ENCODE peak calls at places on chromosomes 12 and 14, in ten cellular contexts. M is cardiac muscle cell, V is AG04449, R is brain microvascular endothelial cell, T is GM12865, D is prostate gland, P is thoracic aorta, S is psoas muscle, I is GM06990, H is stomach. E is an unnamed sample.

GRCh38 chr14:39169541-39169900 is 612 bp downstream of the TRAPPC6B start:
- DNase-seq in M (no peak), V (no peak), R (no peak), T (no peak), D (peak), P (no peak), S (no peak), I (no peak), H (no peak), E (peak)

GRCh38 chr14:100677925-100678765 is 48.5 kb upstream of the DLK1 start:
- DNase-seq in M (peak), V (no peak), R (no peak), T (no peak), D (no peak), P (no peak), S (peak), I (no peak), H (peak), E (peak)

GRCh38 chr14:95255487-95255886 is 64.2 kb downstream of the CLMN start:
- DNase-seq in M (peak), V (no peak), R (peak), T (peak), D (peak), P (no peak), S (no peak), I (no peak), H (peak), E (peak)

GRCh38 chr12:76037130-76038105 is 5.8 kb upstream of the PHLDA1 start:
- DNase-seq in M (peak), V (peak), R (peak), T (peak), D (peak), P (no peak), S (no peak), I (peak), H (no peak), E (peak)

GRCh38 chr14:21233457-21234076 is 35.7 kb downstream of the HNRNPC start:
- DNase-seq in M (no peak), V (no peak), R (no peak), T (no peak), D (no peak), P (no peak), S (no peak), I (no peak), H (no peak), E (peak)

GRCh38 chr14:50110323-50111037 is 5.9 kb downstream of the VCPKMT start:
- DNase-seq in M (no peak), V (no peak), R (no peak), T (no peak), D (no peak), P (no peak), S (no peak), I (no peak), H (no peak), E (no peak)

GRCh38 chr12:31203261-31203660 is 122.7 kb downstream of the SINHCAF start:
- DNase-seq in M (no peak), V (no peak), R (no peak), T (no peak), D (no peak), P (no peak), S (no peak), I (no peak), H (no peak), E (peak)

GRCh38 chr12:15987696-15988095 is 76.6 kb downstream of the DERA start:
- DNase-seq in M (no peak), V (no peak), R (no peak), T (no peak), D (no peak), P (no peak), S (no peak), I (no peak), H (peak), E (no peak)

GRCh38 chr14:66965831-66966230 is 223.4 kb upstream of the GARIN2 start:
- DNase-seq in M (no peak), V (no peak), R (no peak), T (no peak), D (no peak), P (no peak), S (no peak), I (no peak), H (no peak), E (peak)

GRCh38 chr14:98769326-98769725 is 502.7 kb downstream of the BCL11B start:
- DNase-seq in M (no peak), V (no peak), R (no peak), T (no peak), D (no peak), P (no peak), S (no peak), I (no peak), H (no peak), E (no peak)

GRCh38 chr14:101977311-101978071 is 13.1 kb downstream of the DYNC1H1 start:
- DNase-seq in M (no peak), V (no peak), R (no peak), T (no peak), D (no peak), P (no peak), S (no peak), I (no peak), H (no peak), E (peak)

GRCh38 chr14:103126873-103127304 is 3.6 kb downstream of the TNFAIP2 start:
- DNase-seq in M (peak), V (no peak), R (no peak), T (no peak), D (peak), P (no peak), S (peak), I (no peak), H (peak), E (no peak)

GRCh38 chr14:85534914-85535313 is 5.0 kb downstream of the FLRT2 start:
- DNase-seq in M (no peak), V (no peak), R (no peak), T (no peak), D (no peak), P (no peak), S (no peak), I (no peak), H (no peak), E (no peak)

GRCh38 chr12:53998174-53998899 is 1.6 kb upstream of the HOXC9 start:
- DNase-seq in M (no peak), V (no peak), R (no peak), T (no peak), D (no peak), P (no peak), S (peak), I (no peak), H (no peak), E (no peak)

GRCh38 chr12:53998900-53999236 is 1.1 kb upstream of the HOXC9 start:
- DNase-seq in M (no peak), V (no peak), R (no peak), T (no peak), D (no peak), P (no peak), S (peak), I (no peak), H (no peak), E (no peak)

GRCh38 chr12:54000105-54000773 is at the start of gene HOXC9:
- DNase-seq in M (peak), V (no peak), R (no peak), T (no peak), D (no peak), P (no peak), S (peak), I (no peak), H (no peak), E (no peak)

GRCh38 chr12:54000774-54001114 is 783 bp downstream of the HOXC9 start:
- DNase-seq in M (no peak), V (no peak), R (no peak), T (no peak), D (no peak), P (no peak), S (no peak), I (no peak), H (no peak), E (no peak)

DNA sequence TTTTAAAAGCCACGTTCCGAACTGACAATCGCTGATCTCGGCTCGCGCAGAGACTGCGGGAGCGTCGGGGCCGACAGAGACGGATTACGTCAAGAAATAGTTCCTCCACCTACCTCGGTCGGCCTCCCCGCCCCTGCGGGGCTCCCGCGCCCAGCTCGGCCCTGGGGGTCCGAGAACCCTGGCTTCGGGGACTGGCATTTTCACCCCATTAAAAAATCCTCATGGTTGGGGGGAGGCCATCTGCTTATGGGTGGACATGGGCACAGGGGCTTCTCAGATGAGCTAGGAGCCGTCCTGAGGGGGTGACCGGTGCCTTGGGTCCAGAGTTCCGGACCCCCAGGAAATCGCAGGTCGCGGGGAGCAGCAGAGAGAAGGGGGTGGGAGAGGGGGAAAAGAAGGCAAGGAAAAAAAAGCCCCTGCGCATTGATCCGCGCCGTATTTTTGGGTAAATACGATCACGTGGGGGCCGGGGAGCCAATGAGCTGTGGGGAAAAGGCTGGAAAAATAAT is 311 bp upstream of the HOXC9 start:
- DNase-seq in M (no peak), V (no peak), R (no peak), T (no peak), D (no peak), P (no peak), S (peak), I (no peak), H (no peak), E (no peak)
- H3K4me3 ChIP-seq in M (no peak), V (peak), R (no peak), T (no peak), D (no peak), P (peak), S (peak), I (peak), H (peak), E (no peak)

GRCh38 chr12:41437578-41437977 is 249.5 kb downstream of the PDZRN4 start:
- DNase-seq in M (no peak), V (no peak), R (no peak), T (no peak), D (no peak), P (no peak), S (no peak), I (no peak), H (no peak), E (no peak)
- H3K4me3 ChIP-seq in M (no peak), V (no peak), R (no peak), T (no peak), D (no peak), P (no peak), S (no peak), I (no peak), H (no peak), E (no peak)

DNA sequence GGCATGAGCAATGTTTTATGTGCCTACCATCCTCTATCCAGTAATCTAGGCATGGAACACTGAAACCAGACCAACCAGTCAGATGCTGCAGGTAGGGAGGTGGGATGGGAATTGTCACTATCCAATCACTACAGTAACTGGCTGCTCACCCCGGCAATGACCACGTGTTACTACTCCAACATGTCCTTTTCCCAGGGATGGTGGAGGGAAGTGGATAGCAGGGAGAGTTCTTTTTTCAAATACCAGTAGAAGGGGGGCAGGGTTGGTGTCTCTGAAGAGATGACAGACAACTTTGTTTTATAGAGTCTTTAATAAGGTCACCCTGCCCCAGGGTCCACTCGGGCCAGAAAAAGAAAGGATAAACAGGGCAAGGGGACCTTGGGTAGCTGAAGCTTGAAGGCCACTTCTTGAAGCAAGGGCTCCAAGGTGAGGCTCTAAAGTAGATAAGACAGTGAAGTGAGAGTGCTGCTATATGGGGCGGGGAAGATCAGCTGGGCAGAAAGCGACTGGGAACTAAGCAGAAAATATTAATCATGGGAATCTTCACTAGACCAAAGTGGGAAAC is 14.7 kb upstream of the CDH24 start:
- DNase-seq in M (peak), V (no peak), R (no peak), T (no peak), D (peak), P (no peak), S (no peak), I (no peak), H (no peak), E (no peak)
- H3K4me3 ChIP-seq in M (peak), V (peak), R (no peak), T (peak), D (peak), P (peak), S (peak), I (no peak), H (no peak), E (no peak)

GRCh38 chr12:78864483-78865296 is at the start of gene SYT1:
- DNase-seq in M (peak), V (no peak), R (peak), T (peak), D (peak), P (no peak), S (peak), I (peak), H (no peak), E (peak)

GRCh38 chr12:78865297-78865955 is 852 bp downstream of the SYT1 start:
- DNase-seq in M (no peak), V (no peak), R (no peak), T (no peak), D (no peak), P (no peak), S (no peak), I (no peak), H (no peak), E (no peak)

GRCh38 chr12:78866518-78866917 is 1.9 kb downstream of the SYT1 start:
- DNase-seq in M (no peak), V (no peak), R (no peak), T (no peak), D (no peak), P (no peak), S (no peak), I (no peak), H (no peak), E (no peak)

DNA sequence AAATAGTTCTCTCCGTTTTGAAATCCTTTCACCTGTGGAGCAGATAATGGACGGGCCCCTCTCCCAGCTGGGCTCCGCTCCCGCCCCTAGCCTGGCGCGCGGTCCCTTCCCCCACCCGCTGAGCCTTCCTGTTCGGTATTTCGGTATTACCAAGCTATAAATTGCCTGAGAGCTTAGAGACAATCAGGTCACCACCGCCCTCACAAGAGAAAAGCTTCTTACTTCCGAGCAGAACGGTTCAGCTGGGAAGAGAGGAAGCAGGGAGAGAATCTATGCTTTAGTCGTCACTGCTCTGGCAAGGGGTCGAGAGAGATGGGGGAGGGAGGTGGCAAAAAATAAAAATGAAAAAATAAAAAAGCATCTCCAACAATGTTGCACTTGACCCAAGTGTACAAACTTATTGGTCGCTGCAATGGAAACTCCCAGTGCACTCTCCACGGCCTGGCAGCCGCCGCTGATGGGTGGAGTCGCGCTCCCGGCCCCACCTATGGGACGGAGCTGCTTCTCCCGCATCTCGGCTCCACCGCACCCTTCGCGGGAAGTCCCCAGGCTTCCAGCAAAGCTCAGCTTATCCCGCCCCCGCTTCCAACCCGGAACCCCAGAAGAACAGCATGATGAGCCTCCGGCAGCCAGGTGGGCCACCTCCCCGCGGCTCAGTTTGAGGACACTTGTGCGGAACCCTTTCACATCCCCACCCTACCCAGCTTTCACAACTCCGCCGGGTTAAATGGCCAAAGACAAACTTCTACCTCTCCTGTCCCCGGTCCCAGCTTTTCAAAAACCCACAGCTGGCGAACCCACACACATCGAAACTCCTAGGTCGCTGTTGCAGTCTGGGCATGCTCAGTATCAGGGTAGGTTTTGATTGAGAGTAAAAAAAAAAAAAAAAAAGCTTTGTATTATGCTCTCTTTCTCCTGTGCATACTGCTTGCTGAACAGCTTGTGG is 819 bp upstream of the SYT1 start:
- DNase-seq in M (peak), V (no peak), R (peak), T (peak), D (peak), P (no peak), S (peak), I (peak), H (no peak), E (peak)
- H3K4me3 ChIP-seq in M (peak), V (peak), R (peak), T (peak), D (peak), P (peak), S (peak), I (peak), H (peak), E (peak)